ENCODE peak calls at places on chromosomes 3 and 15, in seven cellular contexts. One of them, this sample, is unnamed.

GRCh38 chr15:96047255-96047931 is 283.1 kb upstream of the NR2F2 start:
- DNase-seq in fibroblast of pulmonary artery: peak; percentile 90
- DNase-seq in AG09309: peak; percentile 76
- DNase-seq in IMR-90: peak; percentile 98
- DNase-seq in pancreas: no peak
- DNase-seq in nephron progenitor cell: no peak
- DNase-seq in NB4: peak; percentile 67
- DNase-seq in this sample: peak; percentile 99

GRCh38 chr3:160756907-160757623 is 1.0 kb downstream of the PPM1L start:
- DNase-seq in fibroblast of pulmonary artery: no peak
- DNase-seq in AG09309: no peak
- DNase-seq in IMR-90: no peak
- DNase-seq in pancreas: peak; percentile 52
- DNase-seq in nephron progenitor cell: peak; percentile 34
- DNase-seq in NB4: peak; percentile 7
- DNase-seq in this sample: no peak

GRCh38 chr15:68217341-68217740 is 12.2 kb downstream of the CLN6 start:
- DNase-seq in fibroblast of pulmonary artery: no peak
- DNase-seq in AG09309: no peak
- DNase-seq in IMR-90: no peak
- DNase-seq in pancreas: no peak
- DNase-seq in nephron progenitor cell: no peak
- DNase-seq in NB4: no peak
- DNase-seq in this sample: no peak

GRCh38 chr15:35624881-35625280 is 78.9 kb upstream of the DPH6 start:
- DNase-seq in fibroblast of pulmonary artery: peak; percentile 93
- DNase-seq in AG09309: peak; percentile 82
- DNase-seq in IMR-90: peak; percentile 92
- DNase-seq in pancreas: no peak
- DNase-seq in nephron progenitor cell: no peak
- DNase-seq in NB4: peak; percentile 33
- DNase-seq in this sample: peak; percentile 93

GRCh38 chr3:129399145-129399894 is 29.1 kb downstream of the EFCAB12 start:
- DNase-seq in fibroblast of pulmonary artery: peak; percentile 98
- DNase-seq in AG09309: peak; percentile 90
- DNase-seq in IMR-90: peak; percentile 97
- DNase-seq in pancreas: peak; percentile 84
- DNase-seq in nephron progenitor cell: peak; percentile 68
- DNase-seq in NB4: peak; percentile 94
- DNase-seq in this sample: peak; percentile 97

GRCh38 chr15:62270216-62270921 is 105.3 kb upstream of the C2CD4B start:
- DNase-seq in fibroblast of pulmonary artery: no peak
- DNase-seq in AG09309: no peak
- DNase-seq in IMR-90: no peak
- DNase-seq in pancreas: no peak
- DNase-seq in nephron progenitor cell: no peak
- DNase-seq in NB4: no peak
- DNase-seq in this sample: no peak

GRCh38 chr15:42591238-42591936 is 16.0 kb downstream of the STARD9 start:
- DNase-seq in fibroblast of pulmonary artery: peak; percentile 60
- DNase-seq in AG09309: no peak
- DNase-seq in IMR-90: peak; percentile 54
- DNase-seq in pancreas: no peak
- DNase-seq in nephron progenitor cell: no peak
- DNase-seq in NB4: peak; percentile 32
- DNase-seq in this sample: peak; percentile 52

GRCh38 chr15:26852980-26853379 is 13.9 kb upstream of the GABRA5 start:
- DNase-seq in fibroblast of pulmonary artery: no peak
- DNase-seq in AG09309: no peak
- DNase-seq in IMR-90: no peak
- DNase-seq in pancreas: no peak
- DNase-seq in nephron progenitor cell: no peak
- DNase-seq in NB4: no peak
- DNase-seq in this sample: no peak

GRCh38 chr3:134279466-134279865 is 28.8 kb upstream of the RYK start:
- DNase-seq in fibroblast of pulmonary artery: peak; percentile 45
- DNase-seq in AG09309: no peak
- DNase-seq in IMR-90: no peak
- DNase-seq in pancreas: no peak
- DNase-seq in nephron progenitor cell: no peak
- DNase-seq in NB4: no peak
- DNase-seq in this sample: no peak

GRCh38 chr3:138437281-138437680 is 2.9 kb downstream of the ESYT3 start:
- DNase-seq in fibroblast of pulmonary artery: no peak
- DNase-seq in AG09309: no peak
- DNase-seq in IMR-90: no peak
- DNase-seq in pancreas: no peak
- DNase-seq in nephron progenitor cell: no peak
- DNase-seq in NB4: no peak
- DNase-seq in this sample: no peak
- TF ChIP-seq CTCF in fibroblast of pulmonary artery: no peak
- TF ChIP-seq CTCF in AG09309: no peak
- TF ChIP-seq CTCF in IMR-90: no peak
- TF ChIP-seq CTCF in pancreas: no peak
- TF ChIP-seq CTCF in nephron progenitor cell: no peak
- TF ChIP-seq CTCF in NB4: no peak
- TF ChIP-seq CTCF in this sample: no peak

DNA sequence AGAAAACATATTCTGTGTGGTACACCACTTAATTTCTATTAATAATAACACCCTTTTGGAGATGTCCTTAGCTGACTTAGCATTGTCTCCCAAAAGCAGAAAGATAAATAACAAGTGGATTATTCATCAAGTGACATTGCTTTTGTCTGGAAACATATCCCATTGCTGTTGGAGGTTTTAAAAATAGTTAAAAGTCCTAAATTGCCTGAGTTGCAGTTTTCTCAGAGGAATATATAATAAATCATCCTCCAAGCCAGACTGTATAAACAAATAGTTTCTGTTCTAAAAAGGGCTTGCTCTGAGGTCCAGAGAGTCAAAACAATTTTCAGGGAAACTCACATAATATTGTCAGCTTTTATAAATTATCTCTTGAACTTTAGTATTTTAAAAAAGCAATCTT is 60.4 kb upstream of the CD96 start:
- DNase-seq in fibroblast of pulmonary artery: no peak
- DNase-seq in AG09309: no peak
- DNase-seq in IMR-90: no peak
- DNase-seq in pancreas: no peak
- DNase-seq in nephron progenitor cell: no peak
- DNase-seq in NB4: no peak
- DNase-seq in this sample: no peak
- TF ChIP-seq CTCF in fibroblast of pulmonary artery: no peak
- TF ChIP-seq CTCF in AG09309: no peak
- TF ChIP-seq CTCF in IMR-90: no peak
- TF ChIP-seq CTCF in pancreas: no peak
- TF ChIP-seq CTCF in nephron progenitor cell: no peak
- TF ChIP-seq CTCF in NB4: no peak
- TF ChIP-seq CTCF in this sample: no peak

GRCh38 chr3:11251807-11252176 is 20.4 kb upstream of the ATG7 start:
- DNase-seq in fibroblast of pulmonary artery: no peak
- DNase-seq in AG09309: no peak
- DNase-seq in IMR-90: no peak
- DNase-seq in pancreas: no peak
- DNase-seq in nephron progenitor cell: no peak
- DNase-seq in NB4: no peak
- DNase-seq in this sample: no peak
- TF ChIP-seq CTCF in fibroblast of pulmonary artery: no peak
- TF ChIP-seq CTCF in AG09309: no peak
- TF ChIP-seq CTCF in IMR-90: no peak
- TF ChIP-seq CTCF in pancreas: no peak
- TF ChIP-seq CTCF in nephron progenitor cell: no peak
- TF ChIP-seq CTCF in NB4: no peak
- TF ChIP-seq CTCF in this sample: no peak

DNA sequence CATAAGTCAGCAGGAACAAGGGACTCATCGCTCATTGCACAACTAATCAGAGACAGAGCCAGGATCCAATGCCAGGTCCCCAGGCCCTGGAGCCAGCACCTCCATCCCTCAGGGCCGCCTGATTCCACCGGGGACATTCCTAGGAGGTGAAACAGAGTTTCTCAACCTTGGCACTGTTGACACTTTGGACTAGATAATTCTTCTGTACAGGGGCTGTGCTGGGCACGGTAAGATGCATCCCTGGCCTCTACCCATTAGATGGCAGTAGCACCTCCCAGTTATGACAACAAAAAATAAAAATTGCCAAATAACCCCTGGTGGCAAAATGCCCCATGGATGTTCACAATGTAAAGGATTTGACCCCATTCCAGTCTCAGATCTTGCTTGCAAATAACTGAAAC is 127.7 kb downstream of the MTHFS start:
- DNase-seq in fibroblast of pulmonary artery: peak; percentile 4
- DNase-seq in AG09309: no peak
- DNase-seq in IMR-90: no peak
- DNase-seq in pancreas: no peak
- DNase-seq in nephron progenitor cell: no peak
- DNase-seq in NB4: peak; percentile 46
- DNase-seq in this sample: peak; percentile 41
- TF ChIP-seq CTCF in fibroblast of pulmonary artery: peak; percentile 20
- TF ChIP-seq CTCF in AG09309: peak; percentile 25
- TF ChIP-seq CTCF in IMR-90: peak; percentile 31
- TF ChIP-seq CTCF in pancreas: no peak
- TF ChIP-seq CTCF in nephron progenitor cell: no peak
- TF ChIP-seq CTCF in NB4: peak; percentile 54
- TF ChIP-seq CTCF in this sample: peak; percentile 44